ENCODE peak calls at places on chromosomes 6 and 20, in five cellular contexts. U, K, Z, O and I are unnamed samples.

GRCh38 chr6:19857139-19857538 is 20.0 kb downstream of the ID4 start:
- DNase-seq in Z (no peak), O (no peak), U (no peak), K (no peak), I (no peak)

GRCh38 chr6:141169419-141169818 is 963.3 kb upstream of the GJE1 start:
- DNase-seq in K (no peak), Z (no peak), O (peak; percentile 62), U (no peak), I (no peak)

GRCh38 chr20:20237093-20237959 is 130.6 kb upstream of the INSM1 start:
- DNase-seq in Z (peak; percentile 45), K (no peak), U (peak; percentile 26), O (peak; percentile 54), I (peak; percentile 34)

GRCh38 chr6:162698440-162698839 is 29.1 kb downstream of the PRKN start:
- DNase-seq in K (no peak), Z (no peak), O (no peak), U (no peak), I (no peak)

GRCh38 chr6:160102956-160103824 is 18.4 kb upstream of the SLC22A1 start:
- DNase-seq in O (peak; percentile 20), Z (no peak), K (peak; percentile 45), U (peak; percentile 15), I (no peak)

GRCh38 chr20:60453847-60454246 is 495.6 kb downstream of the CDH26 start:
- DNase-seq in K (no peak), U (no peak), O (peak; percentile 50), Z (no peak), I (no peak)

GRCh38 chr6:25197116-25197515 is 82.1 kb upstream of the CARMIL1 start:
- DNase-seq in U (no peak), Z (no peak), K (no peak), O (no peak), I (no peak)

GRCh38 chr6:136523196-136523595 is 27.0 kb downstream of the MAP7 start:
- DNase-seq in K (no peak), Z (no peak), O (no peak), U (no peak), I (no peak)

GRCh38 chr6:3120765-3121089 is 2.2 kb downstream of the BPHL start:
- DNase-seq in U (no peak), K (no peak), O (no peak), Z (no peak), I (no peak)

GRCh38 chr6:163533443-163533842 is 118.9 kb downstream of the QKI start:
- DNase-seq in O (peak; percentile 47), Z (no peak), U (no peak), K (no peak), I (no peak)

GRCh38 chr6:52876056-52876787 is 33.3 kb downstream of the GSTA3 start:
- DNase-seq in Z (no peak), U (no peak), O (no peak), K (no peak), I (no peak)

GRCh38 chr6:138622967-138623366 is 123.7 kb upstream of the NHSL1 start:
- DNase-seq in O (no peak), U (no peak), Z (no peak), K (no peak), I (no peak)

GRCh38 chr6:94464018-94464510 is 1044.7 kb upstream of the EPHA7 start:
- DNase-seq in U (no peak), Z (no peak), K (no peak), O (no peak), I (no peak)

GRCh38 chr6:138970856-138971425 is 17.1 kb downstream of the REPS1 start:
- DNase-seq in Z (no peak), O (peak; percentile 54), K (no peak), U (peak; percentile 16), I (peak; percentile 32)

GRCh38 chr20:53949319-53949839 is 121.0 kb downstream of the BCAS1 start:
- DNase-seq in Z (no peak), K (no peak), O (peak; percentile 93), U (peak; percentile 71), I (peak; percentile 57)

GRCh38 chr6:158711264-158711663 is 61.4 kb downstream of the SYTL3 start:
- DNase-seq in K (no peak), Z (no peak), U (no peak), O (no peak), I (no peak)

GRCh38 chr6:148611213-148611612 is 135.6 kb upstream of the UST start:
- DNase-seq in O (no peak), U (no peak), Z (no peak), K (peak; percentile 64), I (no peak)

GRCh38 chr6:129748901-129749748 is 39.1 kb upstream of the ARHGAP18 start:
- DNase-seq in K (no peak), U (no peak), O (no peak), Z (no peak), I (no peak)